ENCODE peak calls at places on chromosome 18, in nine cellular contexts. Z is iPS DF 6.9; L is HFF-Myc; V is neural progenitor cell; C is activated T-cell treated with anti-CD3 and anti-CD28 coated beads for 1 hour; P is posterior vena cava; S is T-helper 1 cell; Q is stimulated activated CD4-positive, alpha-beta T cell treated with anti-CD3 and anti-CD28 coated beads, Interleukin-15, amount 100 ng/mL, for 24 hours; G is HuH-7.5. K is an unnamed sample.
A peak's percentile ranks its signal among the peaks of the same experiment; 100 is the strongest.

GRCh38 chr18:74163019-74163656 is 14.8 kb downstream of the TIMM21 start:
- DNase-seq in S (no peak), G (no peak), V (no peak), C (no peak), P (no peak), Z (no peak), L (no peak), Q (no peak), K (no peak)

GRCh38 chr18:24502621-24503020 is 42.2 kb downstream of the HRH4 start:
- DNase-seq in S (no peak), C (no peak), L (no peak), G (no peak), Q (no peak), P (no peak), V (no peak), Z (no peak), K (no peak)

GRCh38 chr18:395481-396250 is 104.8 kb downstream of the COLEC12 start:
- DNase-seq in S (no peak), Z (no peak), L (peak; percentile 98), G (no peak), Q (no peak), C (no peak), V (no peak), P (no peak), K (no peak)

GRCh38 chr18:79465392-79465991 is 69.8 kb downstream of the NFATC1 start:
- DNase-seq in Z (peak; percentile 11), Q (peak; percentile 27), S (no peak), C (no peak), G (no peak), L (no peak), P (no peak), V (peak; percentile 56), K (peak; percentile 43)

GRCh38 chr18:3721771-3722661 is 272.0 kb downstream of the TGIF1 start:
- DNase-seq in S (no peak), G (no peak), Z (no peak), P (no peak), C (no peak), L (no peak), V (no peak), Q (no peak), K (no peak)

GRCh38 chr18:74283255-74283554 is 8.6 kb downstream of the CYB5A start:
- DNase-seq in Q (no peak), V (no peak), C (no peak), Z (no peak), S (no peak), L (no peak), P (no peak), G (no peak), K (no peak)

GRCh38 chr18:36697905-36698304 is 130.9 kb downstream of the TPGS2 start:
- DNase-seq in Q (no peak), S (no peak), L (no peak), Z (no peak), P (no peak), V (no peak), G (no peak), C (no peak), K (no peak)

GRCh38 chr18:41818381-41819355 is 136.4 kb upstream of the PIK3C3 start:
- DNase-seq in L (no peak), P (no peak), G (no peak), Z (no peak), S (no peak), C (no peak), Q (no peak), V (no peak), K (no peak)

GRCh38 chr18:22640281-22640842 is 222.6 kb upstream of the CTAGE1 start:
- DNase-seq in G (no peak), Q (no peak), S (no peak), V (no peak), P (no peak), C (no peak), Z (no peak), L (no peak), K (no peak)

GRCh38 chr18:111292-112014 is 46.9 kb upstream of the USP14 start:
- DNase-seq in Q (peak; percentile 78), C (peak; percentile 58), G (peak; percentile 66), S (peak; percentile 63), L (no peak), V (peak; percentile 82), P (no peak), Z (peak; percentile 25), K (peak; percentile 31)

GRCh38 chr18:73835656-73836055 is 312.0 kb downstream of the FBXO15 start:
- DNase-seq in Z (no peak), Q (no peak), P (no peak), L (no peak), S (no peak), G (no peak), V (no peak), C (no peak), K (no peak)

GRCh38 chr18:9513971-9514512 is 38.7 kb downstream of the RALBP1 start:
- DNase-seq in L (no peak), Q (no peak), S (no peak), G (no peak), Z (no peak), C (no peak), V (no peak), P (no peak), K (no peak)

GRCh38 chr18:76981388-76981968 is 151.1 kb downstream of the MBP start:
- DNase-seq in S (no peak), P (no peak), C (no peak), L (no peak), Q (no peak), V (no peak), G (no peak), Z (no peak), K (no peak)

GRCh38 chr18:70172225-70172624 is 33.3 kb downstream of the RTTN start:
- DNase-seq in Q (no peak), L (no peak), S (no peak), G (no peak), P (no peak), V (no peak), Z (no peak), C (no peak), K (no peak)

GRCh38 chr18:54223568-54224241 is 764 bp downstream of the MBD2 start:
- DNase-seq in Q (peak; percentile 69), C (no peak), P (peak; percentile 83), G (no peak), Z (no peak), V (peak; percentile 47), L (peak; percentile 81), S (peak; percentile 18), K (no peak)

GRCh38 chr18:73365018-73365417 is 497.2 kb upstream of the NETO1 start:
- DNase-seq in Q (no peak), V (no peak), C (no peak), P (no peak), S (no peak), Z (no peak), G (no peak), L (peak; percentile 6), K (no peak)

GRCh38 chr18:2104620-2105462 is 466.5 kb downstream of the METTL4 start:
- DNase-seq in G (peak; percentile 60), Q (peak; percentile 57), P (peak; percentile 81), V (peak; percentile 61), Z (peak; percentile 52), S (no peak), L (peak; percentile 30), C (peak; percentile 31), K (peak; percentile 14)

GRCh38 chr18:77341527-77341926 is 91.9 kb downstream of the GALR1 start:
- DNase-seq in G (no peak), V (no peak), L (no peak), Z (no peak), P (no peak), C (no peak), Q (no peak), S (no peak), K (no peak)

GRCh38 chr18:35005963-35006577 is 35.1 kb upstream of the MAPRE2 start:
- DNase-seq in Q (no peak), L (peak; percentile 61), G (peak; percentile 14), Z (peak; percentile 31), V (peak; percentile 67), C (no peak), P (no peak), S (no peak), K (no peak)

GRCh38 chr18:67589325-67589724 is 72.8 kb upstream of the DSEL start:
- DNase-seq in Z (no peak), Q (no peak), P (no peak), S (no peak), C (no peak), L (no peak), G (no peak), V (no peak), K (no peak)

GRCh38 chr18:7789853-7790552 is 222.9 kb downstream of the PTPRM start:
- DNase-seq in L (no peak), Q (no peak), V (peak; percentile 79), S (no peak), G (peak; percentile 20), Z (peak; percentile 48), P (no peak), C (no peak), K (no peak)

GRCh38 chr18:13379930-13380665 is 161.5 kb downstream of the LDLRAD4 start:
- DNase-seq in L (no peak), G (no peak), V (no peak), Q (no peak), Z (no peak), P (no peak), C (no peak), S (no peak), K (no peak)

GRCh38 chr18:63664571-63664970 is 2.9 kb upstream of the SERPINB3 start:
- DNase-seq in S (no peak), C (no peak), P (no peak), L (no peak), G (no peak), Z (no peak), Q (no peak), V (no peak), K (no peak)

GRCh38 chr18:11511434-11512095 is 97.8 kb upstream of the SLC35G4 start:
- DNase-seq in Q (no peak), S (no peak), Z (no peak), C (no peak), P (no peak), G (no peak), L (no peak), V (no peak), K (no peak)

GRCh38 chr18:13621886-13622619 is 104.3 kb downstream of the FAM210A start:
- DNase-seq in P (no peak), V (no peak), C (no peak), G (no peak), S (no peak), Z (no peak), Q (no peak), L (no peak), K (no peak)

GRCh38 chr18:5604778-5605177 is 61.0 kb upstream of the EPB41L3 start:
- DNase-seq in Q (no peak), C (no peak), G (no peak), L (no peak), S (no peak), Z (no peak), V (no peak), P (no peak), K (no peak)

GRCh38 chr18:7617738-7618422 is 50.8 kb downstream of the PTPRM start:
- DNase-seq in Z (no peak), L (peak; percentile 89), S (no peak), G (no peak), V (peak; percentile 74), Q (no peak), P (no peak), C (no peak), K (no peak)

GRCh38 chr18:36526611-36527010 is 229.1 kb downstream of the FHOD3 start:
- DNase-seq in G (no peak), Q (no peak), P (no peak), S (no peak), L (no peak), V (no peak), C (no peak), Z (no peak), K (no peak)

GRCh38 chr18:44586782-44587524 is 93.7 kb upstream of the SETBP1 start:
- DNase-seq in C (no peak), G (no peak), V (no peak), L (no peak), P (no peak), Z (no peak), Q (no peak), S (no peak), K (no peak)